ENCODE peak calls at places on chromosomes 12 and 14, in six cellular contexts. U is left lung, B is uterus, E is heart left ventricle, J is fibroblast of villous mesenchyme, H is lower leg skin. T is an unnamed sample.
A peak's percentile ranks its signal among the peaks of the same experiment; 100 is the strongest.

GRCh38 chr12:4589941-4590340 is 27.9 kb downstream of the DYRK4 start:
- DNase-seq in H (no peak), B (no peak), E (no peak), U (no peak), J (no peak), T (no peak)

GRCh38 chr12:47651368-47652254 is 54.2 kb downstream of the RPAP3 start:
- DNase-seq in B (peak; percentile 35), J (peak; percentile 78), E (peak; percentile 49), U (no peak), H (peak; percentile 21), T (peak; percentile 77)

GRCh38 chr12:85369365-85370154 is 89.5 kb downstream of the ALX1 start:
- DNase-seq in H (no peak), B (no peak), J (no peak), E (no peak), U (no peak), T (no peak)

GRCh38 chr12:46718495-46718894 is 107.3 kb downstream of the SLC38A4 start:
- DNase-seq in E (no peak), U (no peak), H (no peak), B (no peak), J (no peak), T (no peak)

GRCh38 chr14:62409909-62410308 is 635.3 kb downstream of the KCNH5 start:
- DNase-seq in B (no peak), E (no peak), U (no peak), H (no peak), J (peak; percentile 62), T (peak; percentile 67)

GRCh38 chr12:2675776-2676175 is 119.0 kb upstream of the FKBP4 start:
- DNase-seq in B (no peak), E (no peak), J (no peak), H (no peak), U (no peak), T (no peak)

GRCh38 chr12:97957109-97957508 is 494.5 kb downstream of the RMST start:
- DNase-seq in J (no peak), E (no peak), B (no peak), H (no peak), U (no peak), T (no peak)

GRCh38 chr14:24329736-24330135 is 5.1 kb downstream of the ADCY4 start:
- DNase-seq in B (no peak), J (no peak), H (no peak), E (peak; percentile 56), U (peak; percentile 92), T (no peak)

GRCh38 chr14:32986791-32987545 is 48.3 kb downstream of the NPAS3 start:
- DNase-seq in E (no peak), H (no peak), B (no peak), J (peak; percentile 19), U (no peak), T (peak; percentile 30)

GRCh38 chr14:45253754-45254300 is 825 bp upstream of the MIS18BP1 start:
- DNase-seq in J (peak; percentile 67), U (no peak), E (peak; percentile 34), B (no peak), H (no peak), T (peak; percentile 53)

GRCh38 chr14:25055005-25055404 is 5.1 kb upstream of the STXBP6 start:
- DNase-seq in E (no peak), J (no peak), H (no peak), B (no peak), U (no peak), T (no peak)

GRCh38 chr14:93775744-93776143 is 12.5 kb downstream of the PRIMA1 start:
- DNase-seq in J (no peak), E (no peak), U (no peak), B (no peak), H (no peak), T (no peak)

GRCh38 chr14:103416916-103417315 is 31.7 kb downstream of the MARK3 start:
- DNase-seq in U (no peak), B (no peak), E (no peak), J (no peak), H (no peak), T (no peak)

GRCh38 chr12:79818856-79819255 is 116.0 kb downstream of the PPP1R12A start:
- DNase-seq in B (no peak), E (no peak), J (no peak), U (no peak), H (no peak), T (peak; percentile 53)

GRCh38 chr12:95663525-95663924 is 112.2 kb upstream of the USP44 start:
- DNase-seq in B (no peak), H (no peak), U (no peak), J (peak; percentile 22), E (no peak), T (peak; percentile 53)

GRCh38 chr14:74934476-74935339 is 11.6 kb upstream of the RPS6KL1 start:
- DNase-seq in H (no peak), E (peak; percentile 55), U (peak; percentile 79), J (peak; percentile 40), B (no peak), T (no peak)

GRCh38 chr14:64465856-64466554 is 706 bp downstream of the AKAP5 start:
- DNase-seq in U (no peak), J (peak; percentile 60), E (peak; percentile 22), H (no peak), B (peak; percentile 65), T (peak; percentile 52)

GRCh38 chr12:68223067-68223747 is 2.4 kb downstream of the IL26 start:
- DNase-seq in H (peak; percentile 70), J (peak; percentile 89), B (peak; percentile 90), E (peak; percentile 76), U (peak; percentile 77), T (peak; percentile 93)

GRCh38 chr12:124388679-124389536 is 94.0 kb downstream of the RFLNA start:
- DNase-seq in H (peak; percentile 84), E (peak; percentile 91), J (peak; percentile 90), U (peak; percentile 96), B (peak; percentile 87), T (peak; percentile 90)

DNA sequence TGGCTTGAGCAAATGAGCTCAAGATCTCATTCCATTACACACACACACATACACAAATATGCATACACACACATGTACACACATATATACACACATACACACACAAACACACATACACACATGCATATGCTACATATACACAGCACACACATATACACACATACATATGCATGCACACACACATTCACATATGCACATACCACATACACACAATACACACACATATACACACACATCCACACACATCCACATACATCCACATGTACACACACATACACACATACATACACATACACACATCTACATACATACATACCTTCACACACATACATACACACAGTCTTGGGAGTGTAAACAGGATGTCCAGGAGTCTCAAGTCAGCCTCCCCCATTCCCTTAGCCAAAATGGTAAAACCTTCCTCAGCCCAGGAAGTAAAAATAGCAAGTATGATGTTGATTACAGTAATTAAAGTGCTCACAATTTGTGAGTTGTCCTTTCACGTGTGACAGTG is 12.8 kb downstream of the HHIPL1 start:
- DNase-seq in E (no peak), B (no peak), J (no peak), H (no peak), U (no peak), T (no peak)
- H3K4me3 ChIP-seq in E (no peak overlapping the region), B (no peak overlapping the region), J (no peak overlapping the region), H (no peak overlapping the region), U (no peak overlapping the region), T (no peak overlapping the region)

GRCh38 chr12:49346659-49347306 is at the start of gene DNAJC22:
- DNase-seq in E (no peak), J (no peak), B (no peak), H (no peak), U (no peak), T (no peak)

GRCh38 chr12:49349266-49349665 is 2.6 kb downstream of the DNAJC22 start:
- DNase-seq in B (no peak), H (no peak), E (no peak), J (no peak), U (no peak), T (no peak)

GRCh38 chr12:49345840-49346658 is 639 bp upstream of the DNAJC22 start:
- DNase-seq in B (no peak), E (no peak), H (no peak), U (no peak), J (no peak), T (no peak)

GRCh38 chr12:49348781-49349180 is 2.1 kb downstream of the DNAJC22 start:
- DNase-seq in B (no peak), U (no peak), J (no peak), H (no peak), E (no peak), T (no peak)

GRCh38 chr12:49347307-49348237 is 884 bp downstream of the DNAJC22 start:
- DNase-seq in H (no peak), U (peak; percentile 95), B (peak; percentile 50), E (peak; percentile 82), J (peak; percentile 84), T (peak; percentile 92)
- TF ChIP-seq CTCF in H (peak; percentile 59), U (peak; percentile 94), B (peak; percentile 87), E (peak; percentile 91), J (peak; percentile 91), T (peak; percentile 76)

GRCh38 chr14:68217891-68218290 is 398.3 kb downstream of the RAD51B start:
- DNase-seq in H (no peak), U (no peak), E (no peak), B (no peak), J (peak; percentile 79), T (no peak)
- H3K4me3 ChIP-seq in H (no peak overlapping the region), U (no peak overlapping the region), E (no peak overlapping the region), B (no peak overlapping the region), J (no peak overlapping the region), T (no peak overlapping the region)

GRCh38 chr14:56487090-56487667 is 92.4 kb upstream of the TMEM260 start:
- DNase-seq in E (no peak), U (no peak), J (peak; percentile 37), H (no peak), B (no peak), T (peak; percentile 63)
- TF ChIP-seq CTCF in E (peak; percentile 31), U (no peak), J (peak; percentile 59), H (no peak), B (peak; percentile 27), T (peak; percentile 69)

GRCh38 chr12:45010051-45010450 is 40.8 kb downstream of the DBX2 start:
- DNase-seq in E (no peak), J (no peak), U (no peak), H (no peak), B (no peak), T (peak; percentile 7)

DNA sequence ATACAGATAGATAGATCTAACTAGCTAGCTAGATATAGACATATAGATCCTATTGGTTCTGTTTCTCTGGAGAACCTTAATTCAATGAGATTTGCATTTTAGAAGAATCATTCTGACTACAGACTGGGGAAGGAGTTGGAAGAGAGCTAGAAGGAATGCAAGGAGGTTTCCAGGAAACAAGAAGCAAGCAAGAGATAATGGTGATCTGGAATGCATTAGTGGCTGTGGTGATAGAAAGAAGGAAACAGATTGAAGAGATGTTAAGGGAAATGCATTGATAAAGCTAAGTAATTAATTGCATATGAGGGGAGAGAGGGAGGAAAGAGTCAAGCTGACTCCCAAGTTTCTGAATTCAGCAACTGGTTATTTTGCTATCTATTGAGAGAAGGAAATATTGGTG is 42.7 kb downstream of the DBX2 start:
- DNase-seq in U (no peak), H (no peak), E (no peak), B (no peak), J (no peak), T (no peak)
- H3K4me3 ChIP-seq in U (no peak overlapping the region), H (no peak overlapping the region), E (no peak overlapping the region), B (no peak overlapping the region), J (no peak overlapping the region), T (no peak overlapping the region)

T was measured in fibroblast of pulmonary artery.